ENCODE peak calls at places on chromosomes 12 and 14, in five cellular contexts. A is GM23338, T is uterus, R is fibroblast of mammary gland, W is heart left ventricle. X is an unnamed sample.

GRCh38 chr12:12954361-12954760 is 2.4 kb upstream of the GPRC5D start:
- DNase-seq in R (peak; percentile 25), A (no peak), W (no peak), T (no peak), X (no peak)

GRCh38 chr12:48973531-48973930 is 2.0 kb upstream of the WNT10B start:
- DNase-seq in W (peak; percentile 77), A (no peak), T (no peak), R (peak; percentile 32), X (no peak)

GRCh38 chr14:32620303-32620702 is 291.2 kb downstream of the AKAP6 start:
- DNase-seq in T (no peak), A (no peak), W (no peak), R (peak; percentile 90), X (no peak)

GRCh38 chr14:69090187-69090789 is 62.6 kb downstream of the DCAF5 start:
- DNase-seq in R (peak; percentile 49), A (peak; percentile 71), W (no peak), T (no peak), X (no peak)

GRCh38 chr14:73472182-73473114 is 14.1 kb upstream of the NUMB start:
- DNase-seq in A (peak; percentile 86), T (no peak), R (peak; percentile 86), W (no peak), X (no peak)

GRCh38 chr12:125889742-125890141 is 824.5 kb downstream of the AACS start:
- DNase-seq in W (no peak), R (no peak), T (no peak), A (no peak), X (no peak)

GRCh38 chr14:97687944-97688625 is 890.9 kb downstream of the VRK1 start:
- DNase-seq in R (peak; percentile 47), A (no peak), W (no peak), T (no peak), X (no peak)

GRCh38 chr14:97021571-97022171 is 224.5 kb downstream of the VRK1 start:
- DNase-seq in T (no peak), R (no peak), W (no peak), A (peak; percentile 68), X (no peak)

GRCh38 chr14:70472253-70473159 is 20.5 kb downstream of the ADAM21 start:
- DNase-seq in A (no peak), R (no peak), W (no peak), T (no peak), X (no peak)

GRCh38 chr12:65800928-65801327 is 23.4 kb upstream of the HMGA2 start:
- DNase-seq in A (no peak), W (no peak), T (no peak), R (peak; percentile 38), X (no peak)

GRCh38 chr12:108907861-108908302 is 28.0 kb downstream of the DAO start:
- DNase-seq in T (no peak), R (no peak), A (peak; percentile 33), W (peak; percentile 38), X (peak; percentile 32)

GRCh38 chr12:3332190-3332589 is 158.8 kb upstream of the PRMT8 start:
- DNase-seq in R (peak; percentile 18), T (no peak), A (no peak), W (no peak), X (no peak)

GRCh38 chr12:87922721-87923120 is 106.5 kb downstream of the C12orf50 start:
- DNase-seq in A (no peak), T (no peak), W (no peak), R (no peak), X (no peak)

GRCh38 chr12:110932048-110932447 is 11.7 kb upstream of the MYL2 start:
- DNase-seq in W (no peak), A (peak; percentile 68), T (no peak), R (no peak), X (no peak)
- TF ChIP-seq CTCF in W (peak; percentile 32), A (peak; percentile 79), T (no peak), R (peak; percentile 42), X (no peak)

DNA sequence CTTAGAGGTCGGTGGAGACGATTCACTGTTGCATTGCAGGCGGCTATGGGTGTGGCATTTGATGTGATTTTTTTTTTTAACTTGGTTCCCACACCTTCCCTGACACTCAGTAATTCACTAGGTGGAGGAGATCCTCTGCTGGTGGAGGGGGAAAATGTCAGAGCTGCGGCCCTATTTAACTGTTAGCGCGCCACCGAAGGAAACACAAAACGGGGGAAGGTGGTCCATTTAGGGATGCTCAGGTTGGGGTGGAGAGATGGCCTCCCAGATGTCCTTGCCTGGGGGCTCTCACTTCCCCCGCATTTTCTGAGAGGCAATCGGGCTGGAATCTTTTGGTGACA is 4.3 kb upstream of the HOXC12 start:
- DNase-seq in R (no peak), T (no peak), W (no peak), A (no peak), X (no peak)
- H3K4me3 ChIP-seq in R (no peak overlapping the region), T (no peak overlapping the region), W (no peak overlapping the region), A (peak overlapping the region; percentile 39), X (no peak overlapping the region)

GRCh38 chr12:62581288-62582064 is 114.8 kb downstream of the MON2 start:
- DNase-seq in W (peak; percentile 50), T (no peak), R (peak; percentile 75), A (peak; percentile 71), X (no peak)
- TF ChIP-seq CTCF in W (peak; percentile 67), T (peak; percentile 81), R (peak; percentile 75), A (peak; percentile 73), X (peak; percentile 77)

DNA sequence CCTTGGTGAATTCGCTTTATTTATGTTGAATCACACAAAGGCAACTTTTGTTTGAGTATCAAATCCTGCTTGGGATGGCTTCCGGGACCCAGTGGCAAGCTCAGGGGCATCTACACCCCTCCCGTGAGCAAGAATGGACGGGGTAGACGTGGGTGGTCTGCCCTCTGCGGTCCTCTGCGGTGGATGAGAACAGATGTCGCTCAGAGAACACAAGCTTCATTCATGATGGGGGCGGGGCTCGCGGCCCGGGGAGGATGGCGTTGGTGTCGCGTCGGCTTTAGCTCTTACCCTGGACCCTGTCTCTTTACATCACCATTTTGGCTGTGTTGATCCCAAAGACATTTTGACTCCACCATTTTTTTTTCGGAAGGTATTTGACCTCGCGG is 158.5 kb upstream of the RTL1 start:
- DNase-seq in A (no peak), W (no peak), R (no peak), T (no peak), X (peak; percentile 55)
- H3K4me3 ChIP-seq in A (no peak overlapping the region), W (no peak overlapping the region), R (no peak overlapping the region), T (no peak overlapping the region), X (no peak overlapping the region)

GRCh38 chr12:98606367-98606985 is 13.0 kb downstream of the SLC25A3 start:
- DNase-seq in A (no peak), W (no peak), T (no peak), R (peak; percentile 12), X (no peak)
- TF ChIP-seq CTCF in A (no peak), W (no peak), T (no peak), R (peak; percentile 3), X (no peak)